ENCODE peak calls at places on chromosome 7, in four cellular contexts. Z is GM12878, B is HepG2, O is K562. P is an unnamed sample.

GRCh38 chr7:54860003-54860775 is 101.2 kb upstream of the SEC61G start:
- DNase-seq in B (no peak), Z (no peak), O (no peak), P (no peak)

GRCh38 chr7:2851499-2851898 is 7.4 kb upstream of the GNA12 start:
- DNase-seq in O (no peak), B (no peak), Z (no peak), P (no peak)

GRCh38 chr7:138825049-138825721 is 27.2 kb upstream of the ATP6V0A4 start:
- DNase-seq in O (no peak), B (no peak), Z (no peak), P (no peak)

GRCh38 chr7:57201895-57202210 is 69.6 kb upstream of the ZNF479 start:
- DNase-seq in Z (no peak), O (no peak), B (no peak), P (no peak)

GRCh38 chr7:18357691-18358090 is 137.9 kb upstream of the HDAC9 start:
- DNase-seq in B (no peak), O (no peak), Z (no peak), P (peak)

GRCh38 chr7:7861211-7861633 is 107.4 kb upstream of the GLCCI1 start:
- DNase-seq in B (peak), Z (no peak), O (no peak), P (no peak)

GRCh38 chr7:106485919-106486318 is 175.0 kb downstream of the CCDC71L start:
- DNase-seq in O (no peak), B (no peak), Z (no peak), P (no peak)

GRCh38 chr7:64999165-65000004 is 7.1 kb downstream of the ERV3-1 start:
- DNase-seq in Z (peak), O (peak), B (peak), P (no peak)

GRCh38 chr7:70143089-70144044 is 545.1 kb downstream of the AUTS2 start:
- DNase-seq in O (no peak), B (no peak), Z (no peak), P (peak)

GRCh38 chr7:155660059-155660757 is 15.7 kb downstream of the RBM33 start:
- DNase-seq in B (no peak), O (peak), Z (peak), P (no peak)

GRCh38 chr7:77269360-77270075 is 69.9 kb upstream of the FGL2 start:
- DNase-seq in O (no peak), Z (peak), B (no peak), P (no peak)

GRCh38 chr7:52917982-52918578 is 117.4 kb upstream of the POM121L12 start:
- DNase-seq in O (peak), Z (no peak), B (no peak), P (peak)

GRCh38 chr7:24039991-24040390 is 244.0 kb upstream of the NPY start:
- DNase-seq in Z (no peak), O (no peak), B (no peak), P (no peak)

GRCh38 chr7:100157334-100158228 is 942 bp downstream of the TRAPPC14 start:
- DNase-seq in Z (no peak), B (peak), O (peak), P (peak)

DNA sequence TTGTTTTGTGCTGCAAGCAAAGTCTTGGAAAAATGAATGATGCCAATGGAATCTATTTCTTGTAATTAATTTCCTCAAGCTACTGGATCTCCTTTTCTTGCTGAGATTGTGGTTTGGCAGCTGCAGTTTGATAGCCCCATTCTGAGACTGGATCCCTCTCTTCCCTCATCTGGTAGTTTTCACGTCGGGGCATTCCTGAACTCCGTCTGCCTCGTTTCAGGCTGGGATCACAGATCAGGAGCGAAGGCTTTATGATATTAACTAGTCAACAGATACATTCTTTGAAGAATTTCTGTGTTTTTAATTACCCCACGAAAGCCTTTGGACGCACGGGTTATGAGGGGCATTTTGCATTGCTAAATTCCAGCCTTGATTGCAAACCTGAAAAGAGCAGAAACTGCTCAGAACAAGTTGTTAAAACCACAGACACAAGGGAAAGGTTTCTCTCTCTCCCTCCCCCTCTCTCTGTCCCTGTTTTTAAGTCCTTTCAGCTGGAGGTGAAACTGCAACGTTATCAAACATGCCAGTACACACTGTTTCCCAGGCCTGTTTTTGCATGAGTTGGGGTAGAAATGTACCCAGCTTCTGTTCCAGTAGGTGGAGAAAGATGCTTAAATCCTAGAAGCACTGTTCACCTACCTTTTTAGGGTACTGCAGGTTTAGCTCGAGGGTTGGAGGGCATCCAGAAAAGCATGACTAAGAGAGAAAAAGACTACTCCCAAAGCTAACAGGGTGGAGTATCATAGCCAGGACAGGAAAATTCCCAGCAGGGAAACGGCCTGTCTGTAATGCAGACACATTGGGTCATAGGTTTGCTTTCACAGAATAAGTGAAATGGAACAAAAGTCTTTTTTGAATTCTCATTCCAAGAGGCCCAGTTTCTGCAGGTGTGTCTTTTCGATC is 124.3 kb downstream of the CUX1 start:
- DNase-seq in B (no peak), O (peak), Z (no peak), P (no peak)
- TF ChIP-seq TARDBP in B (no peak), O (no peak), Z (no peak), P (no peak)

DNA sequence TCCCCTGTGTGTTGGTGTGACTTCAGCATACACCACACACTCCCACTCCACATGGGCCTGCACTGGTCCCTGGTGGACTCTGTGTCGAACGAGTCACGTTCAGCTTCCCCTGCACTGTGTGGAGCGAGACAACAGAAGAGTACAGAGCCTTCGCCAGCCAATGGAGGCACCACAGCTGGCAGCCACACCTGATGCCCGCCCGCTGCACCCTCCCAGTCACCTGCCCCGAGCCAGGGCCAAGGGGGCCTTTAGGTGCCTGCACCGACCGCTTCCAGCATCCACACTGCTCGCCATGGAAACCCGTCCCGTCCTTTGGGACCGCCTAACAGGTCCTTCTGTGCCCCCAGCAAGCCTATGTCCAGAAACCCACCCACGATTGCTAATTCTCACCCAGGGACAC is 9.2 kb downstream of the FOXL3 start:
- DNase-seq in O (no peak), Z (no peak), B (no peak), P (no peak)
- TF ChIP-seq TARDBP in O (no peak), Z (no peak), B (no peak), P (no peak)

GRCh38 chr7:29113384-29114102 is 32.8 kb downstream of the CPVL start:
- DNase-seq in Z (no peak), O (peak), B (peak), P (peak)
- TF ChIP-seq TARDBP in Z (no peak), O (no peak), B (no peak), P (no peak)

GRCh38 chr7:50210706-50211115 is 93.8 kb upstream of the IKZF1 start:
- DNase-seq in O (peak), Z (no peak), B (no peak), P (no peak)
- TF ChIP-seq TARDBP in O (no peak), Z (no peak), B (no peak), P (no peak)

GRCh38 chr7:26684447-26684846 is 179.9 kb downstream of the SKAP2 start:
- DNase-seq in Z (no peak), B (no peak), O (no peak), P (no peak)
- TF ChIP-seq TARDBP in Z (no peak), B (no peak), O (no peak), P (no peak)

P was measured in HEK293T.